ENCODE peak calls at places on chromosomes 6 and 20, in eight cellular contexts. Y, J, O, H, U, A, R and E are unnamed samples.

GRCh38 chr20:840858-841567 is 7.5 kb downstream of the FAM110A start:
- DNase-seq in O (peak; percentile 23), Y (peak; percentile 54), J (peak; percentile 58), A (no peak), U (peak; percentile 67), H (no peak), R (peak; percentile 80), E (no peak)

GRCh38 chr20:3199206-3199605 is 5.3 kb downstream of the DDRGK1 start:
- DNase-seq in A (no peak), Y (no peak), O (no peak), R (no peak), H (no peak), J (no peak), U (no peak), E (no peak)

GRCh38 chr6:54419885-54420284 is 111.6 kb downstream of the TINAG start:
- DNase-seq in A (peak; percentile 87), H (no peak), O (peak; percentile 95), U (no peak), Y (no peak), J (no peak), R (no peak), E (no peak)

GRCh38 chr20:61940491-61940890 is 125.2 kb downstream of the TAF4 start:
- DNase-seq in A (no peak), H (peak; percentile 29), J (peak; percentile 3), R (no peak), Y (no peak), O (no peak), U (no peak), E (no peak)

GRCh38 chr6:105601541-105602174 is 198.8 kb upstream of the PREP start:
- DNase-seq in O (peak; percentile 99), R (no peak), H (peak; percentile 86), U (peak; percentile 76), J (no peak), Y (peak; percentile 25), A (peak; percentile 94), E (no peak)

GRCh38 chr6:147133669-147134068 is 70.5 kb upstream of the STXBP5 start:
- DNase-seq in R (no peak), J (no peak), U (no peak), O (no peak), Y (no peak), A (no peak), H (no peak), E (no peak)

GRCh38 chr6:161444966-161445799 is 171.3 kb upstream of the AGPAT4 start:
- DNase-seq in R (no peak), Y (no peak), O (no peak), J (no peak), U (no peak), A (no peak), H (no peak), E (no peak)

GRCh38 chr20:19361801-19362200 is 149.4 kb downstream of the SLC24A3 start:
- DNase-seq in A (no peak), R (no peak), H (no peak), O (no peak), Y (no peak), U (no peak), J (no peak), E (no peak)

GRCh38 chr6:13553646-13554045 is 20.8 kb upstream of the SIRT5 start:
- DNase-seq in H (no peak), Y (no peak), U (no peak), J (no peak), O (no peak), A (no peak), R (no peak), E (no peak)

GRCh38 chr20:42432931-42433330 is 756.8 kb downstream of the PTPRT start:
- DNase-seq in Y (no peak), R (no peak), A (no peak), J (no peak), O (no peak), H (no peak), U (peak; percentile 27), E (no peak)

GRCh38 chr20:59767656-59768055 is 163.3 kb downstream of the PHACTR3 start:
- DNase-seq in A (no peak), R (no peak), Y (no peak), U (no peak), H (no peak), J (no peak), O (no peak), E (no peak)

GRCh38 chr6:11575408-11576033 is 38.0 kb downstream of the TMEM170B start:
- DNase-seq in A (peak; percentile 69), J (peak; percentile 63), U (peak; percentile 81), H (no peak), O (peak; percentile 93), R (peak; percentile 66), Y (peak; percentile 76), E (peak; percentile 40)

GRCh38 chr6:20681243-20681684 is 147.0 kb downstream of the CDKAL1 start:
- DNase-seq in A (no peak), O (no peak), R (no peak), J (no peak), Y (no peak), H (no peak), U (no peak), E (no peak)

GRCh38 chr20:41370176-41370575 is 3.6 kb upstream of the EMILIN3 start:
- DNase-seq in Y (no peak), H (no peak), A (no peak), J (no peak), O (no peak), U (no peak), R (no peak), E (no peak)

GRCh38 chr20:32524871-32525501 is 60.1 kb downstream of the NOL4L start:
- DNase-seq in Y (peak; percentile 88), R (peak; percentile 90), U (peak; percentile 91), J (no peak), O (no peak), A (no peak), H (peak; percentile 81), E (no peak)

GRCh38 chr6:101403566-101403965 is 10.1 kb downstream of the GRIK2 start:
- DNase-seq in Y (no peak), R (no peak), O (no peak), H (peak; percentile 45), A (no peak), J (peak; percentile 63), U (no peak), E (no peak)

GRCh38 chr6:6966569-6966968 is 141.2 kb upstream of the RREB1 start:
- DNase-seq in Y (no peak), A (no peak), H (no peak), J (no peak), U (no peak), O (no peak), R (no peak), E (no peak)

GRCh38 chr6:163414367-163415175 is at the start of gene QKI:
- DNase-seq in J (peak; percentile 55), H (peak; percentile 85), U (peak; percentile 86), O (peak; percentile 76), R (peak; percentile 94), Y (peak; percentile 81), A (peak; percentile 67), E (peak; percentile 57)

GRCh38 chr6:6856538-6857523 is 250.9 kb upstream of the RREB1 start:
- DNase-seq in U (peak; percentile 69), R (peak; percentile 59), Y (peak; percentile 78), O (peak; percentile 44), J (peak; percentile 38), A (no peak), H (no peak), E (no peak)

DNA sequence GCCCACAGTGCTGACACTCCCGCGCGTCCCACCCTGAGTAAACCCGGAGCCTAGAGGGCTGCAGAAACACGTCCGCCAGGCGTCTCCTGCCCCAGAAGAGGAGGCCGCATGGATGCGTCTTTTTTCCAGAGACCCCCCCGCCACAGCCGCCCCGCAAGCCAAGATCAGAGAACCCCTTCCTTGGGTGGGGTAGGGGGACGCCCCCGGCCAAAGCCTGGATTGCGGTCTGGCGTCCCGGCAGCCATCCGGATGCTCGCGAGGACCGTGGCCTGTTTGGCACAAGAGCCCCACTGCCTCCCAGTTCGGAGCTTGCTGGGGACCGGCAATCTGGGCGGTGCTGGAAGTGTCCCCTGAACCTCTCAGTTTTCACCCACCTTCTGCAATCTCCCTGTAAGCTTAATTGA is 960 bp downstream of the FAM162B start:
- DNase-seq in Y (no peak), H (no peak), A (no peak), R (no peak), U (no peak), O (peak; percentile 15), J (peak; percentile 43), E (peak; percentile 9)
- TF ChIP-seq CTCF in Y (no peak), H (no peak), A (peak; percentile 23), R (no peak), U (no peak), O (peak; percentile 22), J (no peak), E (no peak)

GRCh38 chr6:24131751-24132150 is 5.7 kb downstream of the NRSN1 start:
- DNase-seq in A (no peak), J (no peak), O (no peak), R (no peak), H (no peak), Y (no peak), U (no peak), E (no peak)
- TF ChIP-seq CTCF in A (no peak), J (no peak), O (no peak), R (no peak), H (no peak), Y (no peak), U (no peak), E (no peak)

GRCh38 chr6:63816979-63817436 is 181.4 kb downstream of the PHF3 start:
- DNase-seq in J (no peak), U (no peak), A (peak; percentile 25), H (no peak), O (peak; percentile 61), Y (no peak), R (no peak), E (no peak)
- TF ChIP-seq CTCF in J (no peak), U (no peak), A (peak; percentile 53), H (peak; percentile 13), O (peak; percentile 63), Y (no peak), R (no peak), E (peak; percentile 24)

GRCh38 chr6:116096979-116097816 is 3.5 kb upstream of the NT5DC1 start:
- DNase-seq in R (no peak), A (no peak), J (no peak), U (no peak), Y (no peak), O (peak; percentile 50), H (no peak), E (no peak)
- TF ChIP-seq CTCF in R (peak; percentile 72), A (peak; percentile 84), J (peak; percentile 12), U (peak; percentile 60), Y (peak; percentile 25), O (peak; percentile 61), H (peak; percentile 63), E (peak; percentile 76)